ENCODE peak calls at places on chromosomes 12 and 14, in four cellular contexts. F, C, D and W are unnamed samples.

GRCh38 chr12:68851592-68851952 is 43.6 kb downstream of the MDM2 start:
- DNase-seq in C (no peak), F (no peak), D (no peak), W (no peak)

GRCh38 chr12:40775681-40776080 is 83.4 kb downstream of the CNTN1 start:
- DNase-seq in C (peak; percentile 4), D (no peak), F (no peak), W (no peak)

GRCh38 chr12:121288941-121289340 is 7.6 kb downstream of the CAMKK2 start:
- DNase-seq in D (peak; percentile 54), F (no peak), C (no peak), W (no peak)

GRCh38 chr14:99150236-99150635 is 121.8 kb downstream of the BCL11B start:
- DNase-seq in C (no peak), F (peak; percentile 31), D (no peak), W (no peak)

GRCh38 chr12:80702889-80703605 is 4.4 kb upstream of the MYF6 start:
- DNase-seq in C (peak; percentile 78), D (no peak), F (no peak), W (no peak)

GRCh38 chr14:95482967-95483842 is 33.2 kb downstream of the SYNE3 start:
- DNase-seq in C (peak; percentile 80), D (peak; percentile 86), F (no peak), W (no peak)

GRCh38 chr14:100304825-100305445 is 1.3 kb downstream of the SLC25A29 start:
- DNase-seq in F (peak; percentile 55), D (peak; percentile 58), C (peak; percentile 40), W (no peak)

GRCh38 chr12:100823988-100824387 is 29.4 kb downstream of the ANO4 start:
- DNase-seq in D (no peak), F (no peak), C (peak; percentile 76), W (no peak)

GRCh38 chr14:92417759-92418158 is 94.8 kb downstream of the SLC24A4 start:
- DNase-seq in F (no peak), D (no peak), C (no peak), W (no peak)

GRCh38 chr14:100131181-100131580 is 28.3 kb downstream of the DEGS2 start:
- DNase-seq in D (no peak), F (no peak), C (no peak), W (no peak)

GRCh38 chr14:70013269-70013873 is 134.2 kb downstream of the SMOC1 start:
- DNase-seq in C (peak; percentile 37), F (no peak), D (no peak), W (no peak)

GRCh38 chr12:76720068-76720467 is 43.8 kb upstream of the ZDHHC17 start:
- DNase-seq in D (no peak), C (peak; percentile 65), F (no peak), W (no peak)

GRCh38 chr12:43336962-43337555 is 214.9 kb downstream of the ADAMTS20 start:
- DNase-seq in F (no peak), C (peak; percentile 16), D (no peak), W (no peak)

GRCh38 chr14:36105401-36105800 is 71.1 kb downstream of the PTCSC3 start:
- DNase-seq in D (no peak), C (no peak), F (no peak), W (no peak)

GRCh38 chr12:108649668-108650067 is 16.0 kb upstream of the SELPLG start:
- DNase-seq in C (peak; percentile 75), D (no peak), F (no peak), W (no peak)

GRCh38 chr12:65306603-65307501 is 28.4 kb downstream of the MSRB3 start:
- DNase-seq in F (peak; percentile 71), C (peak; percentile 76), D (peak; percentile 49), W (no peak)

GRCh38 chr14:100778078-100778927 is 47.6 kb upstream of the MEG3 start:
- DNase-seq in F (no peak), C (no peak), D (peak; percentile 3), W (peak; percentile 6)

GRCh38 chr12:4450551-4451112 is 5.0 kb upstream of the FGF6 start:
- DNase-seq in F (no peak), C (peak; percentile 20), D (no peak), W (no peak)

GRCh38 chr14:31269599-31270195 is 62.1 kb upstream of the HECTD1 start:
- DNase-seq in C (no peak), F (no peak), D (no peak), W (no peak)

GRCh38 chr14:70916776-70917175 is 9.5 kb downstream of the PCNX1 start:
- DNase-seq in C (no peak), F (no peak), D (no peak), W (no peak)

GRCh38 chr12:19694627-19695026 is 255.3 kb downstream of the AEBP2 start:
- DNase-seq in F (no peak), D (no peak), C (no peak), W (no peak)

GRCh38 chr14:68160779-68161546 is 341.4 kb downstream of the RAD51B start:
- DNase-seq in C (no peak), D (no peak), F (no peak), W (no peak)

GRCh38 chr12:69329669-69330428 is 18.3 kb upstream of the LYZ start:
- DNase-seq in D (no peak), C (no peak), F (no peak), W (no peak)

GRCh38 chr12:106976668-106977067 is 10.3 kb downstream of the MTERF2 start:
- DNase-seq in D (no peak), C (no peak), F (no peak), W (no peak)

GRCh38 chr14:104550340-104550848 is 29.2 kb upstream of the C14orf180 start:
- DNase-seq in F (no peak), D (no peak), C (no peak), W (no peak)

GRCh38 chr12:19276767-19277166 is 147.2 kb downstream of the PLEKHA5 start:
- DNase-seq in D (no peak), C (no peak), F (no peak), W (no peak)

GRCh38 chr12:24728366-24728765 is 220.5 kb downstream of the BCAT1 start:
- DNase-seq in D (no peak), C (peak; percentile 14), F (no peak), W (no peak)

GRCh38 chr12:13087766-13088165 is 15.7 kb downstream of the GSG1 start:
- DNase-seq in D (no peak), C (no peak), F (no peak), W (no peak)

GRCh38 chr12:54413284-54414190 is 5.5 kb downstream of the ITGA5 start:
- DNase-seq in D (no peak), F (no peak), C (no peak), W (no peak)

GRCh38 chr12:85755760-85756159 is 80.4 kb downstream of the RASSF9 start:
- DNase-seq in F (no peak), D (no peak), C (peak; percentile 74), W (no peak)

DNA sequence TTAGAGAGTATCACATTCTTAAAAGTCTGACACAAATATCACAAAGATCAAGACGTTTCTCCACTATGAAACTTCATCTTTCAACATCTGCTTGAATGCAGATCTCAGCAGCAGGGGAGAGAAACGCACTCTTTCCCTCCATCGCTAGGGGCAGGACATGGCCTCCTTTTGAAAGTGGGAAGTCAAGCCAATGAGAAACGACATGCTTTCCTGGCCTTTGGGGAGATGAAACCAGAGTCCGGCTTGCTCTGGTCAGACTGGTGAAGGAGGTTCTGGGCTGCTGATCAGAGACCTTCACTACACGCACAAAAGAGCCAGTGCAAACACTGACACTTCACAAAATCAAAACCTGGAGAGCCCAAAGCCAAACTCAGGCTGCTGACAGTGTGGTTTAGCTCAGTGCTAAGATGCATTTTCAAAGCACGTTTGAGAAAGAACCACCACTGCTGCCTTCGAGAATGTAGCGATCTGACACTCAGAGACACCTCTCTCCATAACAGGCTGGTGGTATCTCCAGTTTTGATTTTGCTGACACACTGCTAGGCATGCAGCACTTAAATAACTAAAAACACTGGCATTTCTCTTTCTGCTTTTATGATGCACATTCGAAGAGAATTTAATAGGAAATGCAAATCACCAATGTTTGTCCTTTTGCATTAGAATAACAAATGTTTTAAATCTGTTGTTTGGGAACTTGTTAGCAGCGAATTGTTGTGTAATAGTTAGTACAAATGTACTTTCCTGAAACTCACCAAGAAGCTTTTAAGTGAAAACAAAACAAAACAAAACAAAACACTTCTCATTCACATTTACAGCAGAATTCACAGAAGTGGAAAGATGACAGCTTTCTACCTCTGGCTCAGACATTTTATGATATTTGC is 93.9 kb upstream of the OVCH1 start:
- DNase-seq in C (no peak), F (no peak), D (no peak), W (no peak)
- TF ChIP-seq CTCF in C (no peak), F (no peak), D (no peak), W (no peak)

GRCh38 chr14:64721899-64722298 is 17.7 kb downstream of the PLEKHG3 start:
- DNase-seq in D (no peak), C (no peak), F (no peak), W (no peak)
- TF ChIP-seq CTCF in D (no peak), C (no peak), F (no peak), W (no peak)

GRCh38 chr14:54572316-54572715 is 5.4 kb downstream of the SAMD4A start:
- DNase-seq in F (no peak), C (peak; percentile 43), D (no peak), W (no peak)
- TF ChIP-seq CTCF in F (peak; percentile 39), C (peak; percentile 61), D (no peak), W (peak; percentile 41)

GRCh38 chr12:128814411-128815261 is 9.1 kb downstream of the SLC15A4 start:
- DNase-seq in D (no peak), C (no peak), F (no peak), W (no peak)

GRCh38 chr12:128813392-128813791 is 10.4 kb downstream of the SLC15A4 start:
- DNase-seq in C (no peak), F (no peak), D (no peak), W (no peak)

GRCh38 chr12:128813883-128814282 is 9.9 kb downstream of the SLC15A4 start:
- DNase-seq in C (no peak), F (no peak), D (no peak), W (no peak)

GRCh38 chr12:128810182-128811127 is 13.3 kb downstream of the SLC15A4 start:
- DNase-seq in C (no peak), F (no peak), D (no peak), W (no peak)

DNA sequence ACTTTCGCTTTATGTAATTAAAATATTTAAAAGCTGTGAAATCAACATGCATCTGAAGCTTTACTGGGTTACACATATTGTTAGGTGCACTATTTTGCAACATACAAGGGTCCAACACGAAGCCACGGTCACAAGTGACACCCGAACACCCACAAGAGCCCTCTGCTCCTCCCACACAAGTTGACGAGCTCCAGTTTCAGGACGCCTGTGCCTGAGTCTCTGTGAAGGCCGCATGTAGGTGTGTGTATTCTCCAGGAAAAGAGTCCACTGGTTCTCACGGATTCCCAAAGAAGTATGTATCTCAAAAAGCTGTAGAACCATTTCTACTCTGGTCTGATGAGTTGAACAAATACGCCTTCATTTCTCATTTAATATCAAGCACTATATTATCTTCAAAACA is 12.0 kb downstream of the SLC15A4 start:
- DNase-seq in D (no peak), C (no peak), F (no peak), W (no peak)
- TF ChIP-seq CTCF in D (no peak), C (no peak), F (no peak), W (no peak)

DNA sequence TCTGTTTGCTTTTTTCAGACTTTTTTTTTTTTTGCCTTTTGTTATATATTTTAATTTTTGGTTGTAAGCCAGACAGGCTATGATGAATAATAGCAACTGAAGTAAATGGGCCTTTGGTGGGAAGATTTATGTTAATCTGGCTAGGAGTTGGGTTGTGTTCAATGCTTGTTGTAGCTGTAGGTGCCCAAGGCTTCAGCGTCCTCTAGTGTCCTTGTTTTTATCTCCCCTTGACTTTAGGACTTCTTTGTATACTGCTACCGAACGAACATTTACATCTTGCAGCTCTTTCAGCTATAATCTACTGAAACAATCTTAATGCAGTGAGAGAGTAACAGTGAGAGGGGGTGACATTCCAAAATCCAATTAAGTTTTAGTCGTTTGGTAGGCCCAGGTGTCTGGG is 848.4 kb upstream of the FBXO33 start:
- DNase-seq in D (no peak), F (no peak), C (no peak), W (no peak)
- TF ChIP-seq CTCF in D (no peak), F (no peak), C (no peak), W (peak; percentile 16)